ENCODE peak calls at places on chromosomes 4 and X, in nine cellular contexts. F is HFF-Myc, E is skeletal muscle cell, Q is GM06990, S is cardiac fibroblast, D is mucosa of descending colon, O is left ventricle myocardium inferior, T is DMS 273 treated with DMSO at 0.1 percent for 48 hours, H is kidney epithelial cell. C is an unnamed sample.

GRCh38 chrX:75596178-75596577 is 73.3 kb upstream of the ZDHHC15 start:
- DNase-seq in S (peak), D (no peak), O (no peak), E (no peak), Q (no peak), T (no peak), H (no peak), F (no peak), C (no peak)

GRCh38 chrX:131139072-131139471 is 80.9 kb downstream of the ARHGAP36 start:
- DNase-seq in Q (no peak), D (no peak), E (no peak), O (no peak), S (no peak), F (no peak), T (no peak), H (no peak), C (no peak)

GRCh38 chrX:2811271-2811670 is 17.5 kb upstream of the GYG2 start:
- DNase-seq in S (peak), Q (no peak), H (no peak), E (no peak), T (no peak), O (no peak), F (no peak), D (no peak), C (no peak)

GRCh38 chr4:139986621-139987510 is 167.1 kb downstream of the MAML3 start:
- DNase-seq in S (peak), T (no peak), H (no peak), Q (no peak), D (no peak), E (peak), F (no peak), O (no peak), C (no peak)

GRCh38 chr4:139822391-139822790 is 156.8 kb downstream of the MGST2 start:
- DNase-seq in F (no peak), O (no peak), T (no peak), Q (no peak), E (no peak), H (no peak), S (no peak), D (no peak), C (no peak)

GRCh38 chr4:88147799-88148217 is 10.6 kb downstream of the ABCG2 start:
- DNase-seq in E (no peak), F (no peak), Q (no peak), D (no peak), T (no peak), S (no peak), H (no peak), O (no peak), C (no peak)

GRCh38 chr4:15778742-15779231 is 659 bp downstream of the CD38 start:
- DNase-seq in E (no peak), Q (peak), D (peak), O (peak), H (no peak), F (no peak), S (no peak), T (no peak), C (no peak)

GRCh38 chr4:185112104-185112503 is 31.0 kb upstream of the SLC25A4 start:
- DNase-seq in F (peak), H (peak), S (peak), Q (no peak), D (no peak), T (no peak), O (no peak), E (peak), C (no peak)

GRCh38 chrX:97026406-97026805 is 142.7 kb downstream of the RPA4 start:
- DNase-seq in T (no peak), E (no peak), Q (no peak), O (no peak), F (no peak), S (peak), D (no peak), H (no peak), C (no peak)

GRCh38 chr4:152807294-152807829 is 27.6 kb downstream of the ARFIP1 start:
- DNase-seq in H (peak), E (peak), F (no peak), S (peak), O (no peak), D (no peak), T (no peak), Q (no peak), C (no peak)

GRCh38 chr4:186948361-186949291 is 225.0 kb upstream of the FAT1 start:
- DNase-seq in F (no peak), H (no peak), D (no peak), S (peak), O (no peak), E (no peak), Q (no peak), T (no peak), C (no peak)

GRCh38 chr4:73836373-73837269 is at the start of gene CXCL6:
- DNase-seq in D (peak), T (no peak), E (no peak), Q (no peak), H (no peak), O (peak), S (peak), F (no peak), C (peak)

GRCh38 chrX:134669378-134670098 is 11.3 kb upstream of the PLAC1 start:
- DNase-seq in E (peak), T (no peak), F (peak), O (peak), S (peak), H (no peak), D (no peak), Q (no peak), C (no peak)